ENCODE peak calls at places on chromosomes 13 and 19, in four cellular contexts. R, H, Q and O are unnamed samples.

GRCh38 chr19:30217461-30217860 is 154.7 kb upstream of the ZNF536 start:
- DNase-seq in Q (no peak), H (no peak), R (peak; percentile 20), O (no peak)

GRCh38 chr13:77729502-77730221 is 32.2 kb downstream of the SLAIN1 start:
- DNase-seq in H (no peak), Q (no peak), R (peak; percentile 10), O (no peak)

GRCh38 chr19:4749870-4750269 is 26.2 kb upstream of the DPP9 start:
- DNase-seq in H (no peak), R (no peak), Q (peak; percentile 67), O (no peak)

GRCh38 chr13:98308525-98308911 is 131.4 kb upstream of the RNF113B start:
- DNase-seq in R (no peak), H (no peak), Q (no peak), O (no peak)

GRCh38 chr19:28285078-28285477 is 927.9 kb downstream of the UQCRFS1 start:
- DNase-seq in Q (no peak), H (no peak), R (no peak), O (no peak)

GRCh38 chr13:110001622-110002275 is 215.4 kb upstream of the IRS2 start:
- DNase-seq in R (no peak), Q (no peak), H (no peak), O (no peak)

GRCh38 chr13:44739539-44739938 is 163.4 kb upstream of the TSC22D1 start:
- DNase-seq in H (no peak), Q (no peak), R (peak; percentile 15), O (no peak)

GRCh38 chr19:2132191-2132590 is 19.2 kb downstream of the AP3D1 start:
- DNase-seq in R (no peak), Q (no peak), H (no peak), O (no peak)

GRCh38 chr13:106586764-106587163 is 18.8 kb upstream of the ARGLU1 start:
- DNase-seq in H (no peak), Q (no peak), R (no peak), O (no peak)

GRCh38 chr19:5661483-5661882 is 18.8 kb downstream of the MICOS13 start:
- DNase-seq in H (no peak), R (no peak), Q (no peak), O (no peak)

GRCh38 chr13:92315265-92315664 is 911.3 kb upstream of the GPC6 start:
- DNase-seq in R (no peak), H (no peak), Q (peak; percentile 10), O (no peak)

GRCh38 chr19:18408053-18408476 is 10.6 kb upstream of the LRRC25 start:
- DNase-seq in H (peak; percentile 74), R (peak; percentile 57), Q (peak; percentile 74), O (peak; percentile 74)

GRCh38 chr13:74450976-74451375 is 316.8 kb upstream of the KLF12 start:
- DNase-seq in Q (no peak), R (no peak), H (no peak), O (no peak)

GRCh38 chr13:114017028-114017630 is 43.3 kb upstream of the C13orf46 start:
- DNase-seq in R (no peak), Q (peak; percentile 19), H (no peak), O (no peak)

GRCh38 chr13:37995052-37995451 is 125.5 kb upstream of the TRPC4 start:
- DNase-seq in Q (no peak), R (no peak), H (no peak), O (no peak)

GRCh38 chr13:32019612-32020233 is 11.9 kb upstream of the FRY start:
- DNase-seq in R (peak; percentile 46), H (peak; percentile 26), Q (peak; percentile 86), O (no peak)

GRCh38 chr19:45607071-45608029 is 5.3 kb upstream of the GPR4 start:
- DNase-seq in Q (peak; percentile 89), R (peak; percentile 86), H (peak; percentile 83), O (peak; percentile 80)

GRCh38 chr19:47494729-47495128 is 10.7 kb upstream of the KPTN start:
- DNase-seq in Q (peak; percentile 92), H (no peak), R (no peak), O (no peak)

GRCh38 chr13:106143930-106144709 is 391.3 kb downstream of the EFNB2 start:
- DNase-seq in Q (no peak), H (peak; percentile 36), R (no peak), O (peak; percentile 36)

GRCh38 chr13:32246468-32246867 is 68.7 kb downstream of the ZAR1L start:
- DNase-seq in Q (peak; percentile 86), R (peak; percentile 59), H (peak; percentile 48), O (peak; percentile 68)

GRCh38 chr19:45863840-45864628 is at the start of gene FOXA3:
- DNase-seq in R (no peak), H (peak; percentile 81), Q (peak; percentile 78), O (peak; percentile 81)

GRCh38 chr13:97224544-97225324 is 2.6 kb downstream of the MBNL2 start:
- DNase-seq in Q (no peak), H (peak; percentile 91), R (no peak), O (peak; percentile 70)

GRCh38 chr19:51020988-51021651 is 1.6 kb upstream of the KLK10 start:
- DNase-seq in R (peak; percentile 51), H (peak; percentile 54), Q (peak; percentile 53), O (peak; percentile 34)

GRCh38 chr13:46132109-46132508 is 27.3 kb upstream of the CPB2 start:
- DNase-seq in R (no peak), Q (no peak), H (no peak), O (no peak)
- H3K36me3 ChIP-seq in R (no peaks in the 10 kb centered on the region), Q (no peaks in the 10 kb centered on the region), H (no peaks in the 10 kb centered on the region), O (peaks cover 35% of the 10 kb centered on the region)

GRCh38 chr13:21522847-21523246 is 63.7 kb upstream of the ZDHHC20 start:
- DNase-seq in H (no peak), Q (no peak), R (no peak), O (no peak)
- H3K36me3 ChIP-seq in H (no peaks in the 10 kb centered on the region), Q (peaks cover 35% of the 10 kb centered on the region), R (no peaks in the 10 kb centered on the region), O (no peaks in the 10 kb centered on the region)

DNA sequence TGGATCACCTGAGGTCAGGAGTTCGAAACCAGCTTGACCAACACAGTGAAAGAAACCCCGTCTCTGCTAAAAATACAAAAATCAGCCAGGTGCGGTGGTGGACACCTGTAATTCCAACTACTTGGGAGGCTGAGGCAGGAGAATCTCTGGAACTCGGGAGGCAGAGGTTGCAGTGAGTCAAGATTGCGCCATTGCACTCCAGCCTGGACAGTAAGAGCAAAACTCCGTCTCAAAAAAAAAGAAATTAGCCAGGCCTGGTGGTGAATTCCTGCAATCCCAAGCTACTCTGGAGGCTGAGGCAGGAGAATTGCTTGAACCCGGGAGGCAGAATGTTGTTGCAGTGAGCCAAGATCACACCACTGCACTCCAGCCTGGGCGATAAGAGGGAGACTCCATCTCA is 12.2 kb upstream of the FBXW9 start:
- DNase-seq in Q (no peak), R (no peak), H (no peak), O (no peak)
- H3K36me3 ChIP-seq in Q (peaks cover 91% of the 10 kb centered on the region), R (no peaks in the 10 kb centered on the region), H (peaks cover 38% of the 10 kb centered on the region), O (peaks cover 79% of the 10 kb centered on the region)

DNA sequence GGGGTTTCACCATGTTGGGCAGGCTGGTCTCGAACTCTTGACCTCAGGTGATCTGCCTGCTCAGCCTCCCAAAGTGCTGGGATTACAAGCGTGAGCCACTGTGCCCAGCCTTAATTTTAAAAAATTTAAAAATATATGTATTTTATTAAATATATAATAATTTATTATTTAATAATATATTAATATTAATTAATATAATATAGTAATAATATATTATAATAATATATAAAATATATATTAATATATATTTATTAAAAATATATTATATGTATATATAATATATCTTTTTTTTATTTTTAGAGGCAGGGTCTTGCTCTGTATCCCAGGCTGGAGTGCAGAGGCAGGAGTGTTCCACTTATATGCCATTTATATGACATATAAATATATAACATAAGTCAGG is 52.9 kb upstream of the ADGRE1 start:
- DNase-seq in H (no peak), R (no peak), Q (no peak), O (no peak)
- H3K36me3 ChIP-seq in H (no peaks in the 10 kb centered on the region), R (no peaks in the 10 kb centered on the region), Q (no peaks in the 10 kb centered on the region), O (peaks cover 24% of the 10 kb centered on the region)

GRCh38 chr19:43540381-43540780 is 7.4 kb downstream of the ZNF575 start:
- DNase-seq in R (no peak), H (no peak), Q (no peak), O (no peak)

GRCh38 chr19:43544077-43544476 is 11.1 kb downstream of the ZNF575 start:
- DNase-seq in R (no peak), H (no peak), Q (no peak), O (no peak)

GRCh38 chr19:43538922-43539321 is 5.9 kb downstream of the ZNF575 start:
- DNase-seq in H (no peak), Q (no peak), R (no peak), O (no peak)

GRCh38 chr19:43545276-43545675 is 12.3 kb downstream of the ZNF575 start:
- DNase-seq in H (no peak), R (no peak), Q (no peak), O (no peak)

GRCh38 chr19:43541920-43542650 is 9.1 kb downstream of the ZNF575 start:
- DNase-seq in R (no peak), H (no peak), Q (no peak), O (no peak)
- H3K36me3 ChIP-seq in R (no peaks in the 10 kb centered on the region), H (peaks cover 20% of the 10 kb centered on the region), Q (peaks cover 59% of the 10 kb centered on the region), O (peaks cover 45% of the 10 kb centered on the region)

DNA sequence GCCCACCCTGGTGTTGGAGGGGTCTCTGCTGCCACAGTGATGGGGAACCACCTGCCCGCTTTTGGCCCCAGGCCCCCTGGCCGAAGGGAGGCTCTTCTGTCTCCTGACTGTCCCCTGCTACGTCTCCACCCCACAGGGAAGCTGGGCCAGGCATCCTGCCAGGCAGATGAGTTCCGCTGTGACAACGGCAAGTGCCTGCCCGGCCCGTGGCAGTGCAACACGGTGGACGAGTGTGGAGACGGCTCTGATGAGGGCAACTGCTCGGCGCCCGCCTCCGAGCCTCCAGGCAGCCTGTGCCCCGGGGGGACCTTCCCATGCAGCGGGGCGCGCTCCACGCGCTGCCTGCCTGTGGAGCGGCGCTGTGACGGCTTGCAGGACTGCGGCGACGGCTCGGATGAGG is 11.0 kb downstream of the LRP3 start:
- DNase-seq in R (no peak), H (no peak), Q (no peak), O (no peak)
- H3K36me3 ChIP-seq in R (no peaks in the 10 kb centered on the region), H (no peaks in the 10 kb centered on the region), Q (peaks cover 24% of the 10 kb centered on the region), O (peaks cover 69% of the 10 kb centered on the region)

GRCh38 chr13:29525757-29526156 is 69.7 kb downstream of the SLC7A1 start:
- DNase-seq in Q (no peak), H (no peak), R (no peak), O (no peak)

GRCh38 chr13:29524176-29524575 is 71.3 kb downstream of the SLC7A1 start:
- DNase-seq in H (no peak), R (no peak), Q (no peak), O (no peak)

GRCh38 chr13:29523199-29523931 is 72.1 kb downstream of the SLC7A1 start:
- DNase-seq in Q (no peak), R (no peak), H (no peak), O (no peak)

GRCh38 chr13:29526741-29527140 is 68.7 kb downstream of the SLC7A1 start:
- DNase-seq in R (no peak), Q (no peak), H (no peak), O (no peak)

GRCh38 chr13:29524641-29525040 is 70.8 kb downstream of the SLC7A1 start:
- DNase-seq in Q (no peak), R (no peak), H (no peak), O (no peak)
- H3K36me3 ChIP-seq in Q (peaks cover 67% of the 10 kb centered on the region), R (no peaks in the 10 kb centered on the region), H (peaks cover 11% of the 10 kb centered on the region), O (peaks cover 71% of the 10 kb centered on the region)

GRCh38 chr19:55240713-55241020 is 12.1 kb upstream of the TMEM86B start:
- DNase-seq in R (no peak), H (no peak), Q (no peak), O (no peak)
- H3K36me3 ChIP-seq in R (no peaks in the 10 kb centered on the region), H (peaks cover 55% of the 10 kb centered on the region), Q (peaks cover 62% of the 10 kb centered on the region), O (peaks cover 100% of the 10 kb centered on the region)

GRCh38 chr13:51231456-51231855 is 9.3 kb downstream of the FAM124A start:
- DNase-seq in R (no peak), H (no peak), Q (no peak), O (no peak)
- H3K36me3 ChIP-seq in R (no peaks in the 10 kb centered on the region), H (no peaks in the 10 kb centered on the region), Q (no peaks in the 10 kb centered on the region), O (no peaks in the 10 kb centered on the region)

GRCh38 chr19:10113964-10114650 is 2.6 kb downstream of the P2RY11 start:
- DNase-seq in R (no peak), Q (no peak), H (no peak), O (no peak)
- H3K36me3 ChIP-seq in R (no peaks in the 10 kb centered on the region), Q (peaks cover 69% of the 10 kb centered on the region), H (peaks cover 44% of the 10 kb centered on the region), O (peaks cover 67% of the 10 kb centered on the region)